ENCODE peak calls at places on chromosomes 16 and 17, in six cellular contexts. D is GM12891, Z is GM12878, T is K562, J is HepG2, P is H1. B is an unnamed sample.

GRCh38 chr17:55272711-55273578 is 8.2 kb downstream of the HLF start:
- DNase-seq in D (no peak), P (no peak), J (no peak), T (no peak), Z (no peak), B (no peak)

GRCh38 chr17:73304971-73305786 is 6.6 kb downstream of the CDC42EP4 start:
- DNase-seq in P (no peak), J (no peak), Z (no peak), T (peak), D (no peak), B (no peak)

GRCh38 chr17:73096866-73097265 is 4.4 kb upstream of the SLC39A11 start:
- DNase-seq in Z (no peak), P (no peak), J (no peak), T (no peak), D (no peak), B (no peak)

GRCh38 chr17:1592751-1593629 is 30.4 kb upstream of the PITPNA start:
- DNase-seq in T (peak), Z (peak), D (no peak), P (no peak), J (peak), B (peak)

GRCh38 chr17:66522591-66523272 is 220.3 kb downstream of the PRKCA start:
- DNase-seq in Z (no peak), P (no peak), T (no peak), D (no peak), J (no peak), B (no peak)

GRCh38 chr16:31428638-31429247 is 583 bp upstream of the COX6A2 start:
- DNase-seq in Z (no peak), P (no peak), J (no peak), T (no peak), D (no peak), B (no peak)

GRCh38 chr17:9023389-9024210 is 2.3 kb downstream of the NTN1 start:
- DNase-seq in Z (no peak), P (no peak), T (no peak), D (no peak), J (no peak), B (no peak)

GRCh38 chr16:72203401-72203800 is 31.4 kb upstream of the PMFBP1 start:
- DNase-seq in J (no peak), T (no peak), Z (peak), D (peak), P (no peak), B (no peak)

GRCh38 chr17:28960256-28961106 is 9.2 kb upstream of the PHF12 start:
- DNase-seq in D (peak), J (no peak), T (no peak), Z (no peak), P (no peak), B (peak)

GRCh38 chr16:3486506-3487215 is 8.6 kb downstream of the C16orf90 start:
- DNase-seq in Z (no peak), P (no peak), D (no peak), T (no peak), J (no peak), B (no peak)

GRCh38 chr17:48998557-48999440 is 1.6 kb downstream of the IGF2BP1 start:
- DNase-seq in J (peak), Z (no peak), D (no peak), P (no peak), T (peak), B (no peak)

GRCh38 chr17:67506966-67507365 is 129.9 kb downstream of the PITPNC1 start:
- DNase-seq in Z (no peak), J (no peak), P (no peak), D (no peak), T (no peak), B (no peak)

GRCh38 chr16:27424772-27425498 is 23.0 kb downstream of the IL21R start:
- DNase-seq in P (no peak), J (no peak), T (no peak), D (no peak), Z (no peak), B (no peak)

GRCh38 chr17:48596735-48597491 is 3.3 kb upstream of the HOXB5 start:
- DNase-seq in T (no peak), Z (no peak), P (no peak), J (no peak), D (no peak), B (no peak)

GRCh38 chr17:4540224-4541040 is 14.8 kb downstream of the MYBBP1A start:
- DNase-seq in J (peak), P (no peak), Z (no peak), T (peak), D (no peak), B (no peak)

GRCh38 chr17:60300011-60300410 is 91.9 kb downstream of the USP32 start:
- DNase-seq in D (no peak), J (no peak), T (no peak), Z (no peak), P (no peak), B (no peak)

GRCh38 chr16:57069635-57070350 is 22.6 kb upstream of the CPNE2 start:
- DNase-seq in P (no peak), D (no peak), Z (no peak), J (no peak), T (no peak), B (no peak)

GRCh38 chr16:55640714-55641327 is 15.0 kb upstream of the SLC6A2 start:
- DNase-seq in J (no peak), Z (no peak), T (no peak), D (no peak), P (no peak), B (no peak)

GRCh38 chr16:3193221-3194212 is 5.5 kb downstream of the OR1F1 start:
- DNase-seq in Z (no peak), T (no peak), J (peak), P (no peak), D (no peak), B (no peak)

GRCh38 chr17:20008242-20009051 is 712 bp upstream of the SPECC1 start:
- DNase-seq in P (no peak), T (peak), Z (no peak), J (no peak), D (peak), B (peak)

GRCh38 chr17:49180303-49180702 is 30.1 kb downstream of the GNGT2 start:
- DNase-seq in P (no peak), D (peak), T (peak), J (peak), Z (peak), B (peak)

GRCh38 chr17:43545383-43545632 is 832 bp downstream of the ETV4 start:
- DNase-seq in D (no peak), Z (no peak), J (no peak), T (no peak), P (no peak), B (peak)

GRCh38 chr17:38868968-38869646 is 751 bp upstream of the LASP1 start:
- DNase-seq in Z (peak), D (no peak), J (peak), P (peak), T (peak), B (no peak)

GRCh38 chr17:77208217-77208808 is 67.5 kb downstream of the SEC14L1 start:
- DNase-seq in J (peak), D (no peak), T (no peak), Z (no peak), P (no peak), B (no peak)

GRCh38 chr17:61002316-61002736 is 324.7 kb downstream of the BCAS3 start:
- DNase-seq in P (no peak), D (no peak), Z (no peak), T (peak), J (peak), B (no peak)

GRCh38 chr17:9821921-9822320 is at the start of gene GSG1L2:
- DNase-seq in Z (no peak), D (no peak), P (no peak), J (no peak), T (no peak), B (no peak)

GRCh38 chr16:68387301-68387700 is 61.0 kb downstream of the SMPD3 start:
- DNase-seq in P (no peak), D (no peak), Z (no peak), T (peak), J (no peak), B (no peak)

GRCh38 chr16:79297297-79297696 is 303.2 kb downstream of the MAF start:
- DNase-seq in Z (no peak), D (no peak), T (no peak), J (no peak), P (no peak), B (no peak)
- TF ChIP-seq POLR2A in Z (no peak), D (no peak), T (no peak), J (no peak), P (no peak), B (no peak)

GRCh38 chr16:66908762-66909559 is 9.7 kb downstream of the CDH16 start:
- DNase-seq in D (peak), P (no peak), T (no peak), J (no peak), Z (no peak), B (no peak)

GRCh38 chr16:66906916-66907836 is 11.5 kb downstream of the CDH16 start:
- DNase-seq in P (no peak), D (no peak), Z (no peak), J (no peak), T (no peak), B (peak)

GRCh38 chr16:66905633-66906539 is 12.8 kb downstream of the CDH16 start:
- DNase-seq in J (peak), P (no peak), D (peak), T (peak), Z (no peak), B (peak)

GRCh38 chr16:66910175-66910940 is 8.3 kb downstream of the CDH16 start:
- DNase-seq in T (no peak), P (no peak), D (no peak), Z (no peak), J (no peak), B (no peak)

DNA sequence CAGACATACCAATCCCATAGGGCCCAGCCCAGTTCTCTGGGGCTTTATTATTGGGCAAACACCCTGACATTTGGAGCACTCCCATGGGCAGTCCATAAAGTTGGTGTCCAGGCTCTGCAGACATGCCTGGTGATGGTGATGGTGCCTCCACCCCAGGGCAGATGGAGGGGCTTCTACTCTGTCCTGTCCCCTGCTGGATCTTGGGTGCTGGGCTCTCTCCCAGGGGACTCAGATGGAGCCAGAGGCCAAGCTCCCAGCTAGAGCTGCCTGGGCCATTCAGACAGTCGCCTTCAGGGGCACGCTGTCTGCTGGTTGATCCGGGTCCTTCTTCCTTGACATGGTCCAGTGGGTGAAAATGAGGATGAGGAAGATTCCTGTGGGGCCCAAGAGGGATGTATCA is 10.6 kb downstream of the CDH16 start:
- DNase-seq in T (no peak), J (no peak), Z (no peak), P (no peak), D (peak), B (peak)
- TF ChIP-seq TAF1 in T (no peak), J (no peak), Z (no peak), P (no peak), D (no peak), B (no peak)

DNA sequence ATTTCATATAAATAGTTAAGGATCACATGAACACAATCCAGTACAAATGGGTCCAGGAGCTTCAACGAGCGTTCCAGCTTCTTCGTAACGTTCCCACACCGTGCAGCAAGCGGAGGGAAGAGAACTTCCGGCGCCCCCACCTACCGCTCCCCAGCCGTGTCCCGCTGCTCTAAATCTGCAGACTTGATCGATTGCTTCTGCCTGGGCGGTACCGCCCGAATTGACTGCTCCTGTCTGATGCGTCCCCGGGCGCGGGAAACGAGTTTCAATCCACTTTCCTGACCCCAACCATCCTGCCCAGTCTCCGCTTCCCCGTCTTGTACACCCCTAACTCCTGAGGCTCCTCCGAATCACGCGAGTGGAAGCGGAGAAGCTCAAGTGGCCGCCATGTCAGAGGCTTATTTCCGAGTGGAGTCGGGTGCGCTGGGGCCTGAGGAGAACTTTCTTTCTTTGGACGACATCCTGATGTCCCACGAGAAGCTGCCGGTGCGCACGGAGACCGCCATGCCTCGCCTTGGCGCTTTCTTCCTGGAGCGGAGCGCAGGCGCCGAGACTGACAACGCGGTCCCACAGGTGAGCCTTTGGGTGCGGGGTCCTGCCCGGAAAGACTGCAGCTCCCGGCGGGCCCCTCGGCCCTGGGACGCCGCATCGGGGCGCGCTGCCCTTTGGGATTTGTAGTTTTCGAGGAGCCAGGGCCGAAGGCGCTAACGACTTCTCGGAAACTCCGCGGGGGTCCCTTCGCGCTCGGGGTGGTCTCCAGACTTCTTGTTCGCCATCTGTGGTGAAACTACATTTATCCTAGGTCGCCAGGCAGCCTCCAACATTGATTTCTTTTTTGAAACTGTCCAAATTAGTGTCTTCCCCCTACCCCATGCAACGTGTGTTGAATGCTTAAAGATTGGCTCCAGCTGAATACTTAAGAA is at the start of gene GINS3:
- DNase-seq in Z (peak), T (peak), P (peak), D (peak), J (peak), B (peak)
- TF ChIP-seq POLR2A in Z (peak), T (peak), P (peak), D (peak), J (no peak), B (peak)

GRCh38 chr17:79991924-79992656 is 43.6 kb downstream of the TBC1D16 start:
- DNase-seq in D (no peak), J (peak), Z (no peak), T (no peak), P (no peak), B (no peak)

GRCh38 chr17:79992657-79993389 is 42.8 kb downstream of the TBC1D16 start:
- DNase-seq in Z (no peak), T (no peak), P (no peak), D (no peak), J (no peak), B (no peak)

GRCh38 chr17:79990051-79990592 is 45.5 kb downstream of the TBC1D16 start:
- DNase-seq in J (peak), Z (no peak), D (no peak), P (no peak), T (no peak), B (no peak)

GRCh38 chr17:79990704-79991103 is 45.0 kb downstream of the TBC1D16 start:
- DNase-seq in P (no peak), J (no peak), T (no peak), D (no peak), Z (no peak), B (no peak)

DNA sequence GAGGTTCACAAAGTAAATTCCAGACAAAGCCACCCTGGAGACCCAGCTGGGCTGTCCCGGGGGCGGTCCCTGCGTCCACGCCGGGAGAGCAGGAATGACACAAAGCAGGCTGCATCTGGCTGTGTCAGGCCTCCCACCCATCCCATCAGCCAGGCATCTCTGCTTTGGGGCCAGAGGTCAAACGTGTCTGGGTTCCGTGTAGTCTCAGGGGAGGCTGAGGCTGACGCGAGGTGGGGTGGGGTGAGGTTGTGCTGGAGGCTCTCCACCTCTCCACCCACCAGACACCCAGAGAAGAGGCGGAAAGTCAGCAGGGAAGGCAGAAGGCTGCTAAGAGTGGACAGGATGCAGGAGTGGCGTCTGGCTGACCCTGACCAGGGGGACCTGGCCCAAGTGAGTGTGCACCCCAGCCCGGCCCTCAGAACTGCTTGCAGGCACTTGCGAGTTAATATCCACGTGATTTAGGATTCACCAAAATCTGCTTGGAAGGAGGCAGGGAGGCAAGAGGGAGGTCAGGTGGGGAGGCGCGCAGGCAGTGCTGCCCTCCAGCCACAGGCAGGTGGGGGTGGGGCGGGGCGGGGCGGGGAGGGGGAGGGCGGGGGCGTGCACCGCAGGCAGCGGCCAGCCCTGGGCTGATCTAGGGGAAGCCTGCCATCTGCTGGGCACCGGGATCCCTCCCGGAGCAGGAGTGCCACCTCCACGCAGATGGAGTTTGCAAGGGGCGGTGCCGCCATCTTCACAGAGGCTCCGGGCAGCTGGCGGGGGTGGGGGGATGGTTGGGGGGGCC is 44.3 kb downstream of the TBC1D16 start:
- DNase-seq in J (peak), P (peak), T (peak), Z (no peak), D (peak), B (peak)
- TF ChIP-seq TAF1 in J (no peak), P (no peak), T (no peak), Z (no peak), D (no peak), B (no peak)

DNA sequence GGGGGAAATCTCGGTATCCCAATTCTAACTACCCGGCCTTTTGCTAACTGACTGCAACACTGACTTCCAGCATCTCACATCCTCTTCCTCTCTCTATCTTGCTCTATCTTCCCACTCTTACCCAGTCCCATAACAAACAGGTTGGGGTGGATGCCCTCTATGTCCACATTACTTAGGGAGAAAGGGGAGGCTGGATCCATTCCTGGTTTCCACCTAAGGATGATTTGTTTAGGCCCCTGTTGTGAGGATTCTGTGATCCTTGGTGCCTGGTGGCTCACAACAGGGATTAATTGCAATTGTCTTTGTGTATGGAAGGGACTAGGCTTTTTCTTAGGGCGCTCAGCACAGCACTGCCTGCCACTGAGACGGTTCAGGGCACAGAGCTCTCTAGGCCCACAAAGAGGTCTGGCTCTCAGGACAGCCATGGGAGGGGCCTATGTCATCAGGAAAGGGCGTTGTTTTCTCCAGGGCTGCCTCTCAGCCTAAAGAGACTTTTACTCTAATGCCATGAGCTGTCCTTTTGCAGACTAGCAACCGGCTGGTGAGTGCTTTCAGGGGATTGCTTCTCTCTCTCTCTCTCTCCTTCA is 612.1 kb upstream of the SALL1 start:
- DNase-seq in P (no peak), Z (no peak), J (no peak), D (no peak), T (no peak), B (no peak)
- TF ChIP-seq POLR2A in P (no peak), Z (no peak), J (no peak), D (no peak), T (no peak), B (no peak)

DNA sequence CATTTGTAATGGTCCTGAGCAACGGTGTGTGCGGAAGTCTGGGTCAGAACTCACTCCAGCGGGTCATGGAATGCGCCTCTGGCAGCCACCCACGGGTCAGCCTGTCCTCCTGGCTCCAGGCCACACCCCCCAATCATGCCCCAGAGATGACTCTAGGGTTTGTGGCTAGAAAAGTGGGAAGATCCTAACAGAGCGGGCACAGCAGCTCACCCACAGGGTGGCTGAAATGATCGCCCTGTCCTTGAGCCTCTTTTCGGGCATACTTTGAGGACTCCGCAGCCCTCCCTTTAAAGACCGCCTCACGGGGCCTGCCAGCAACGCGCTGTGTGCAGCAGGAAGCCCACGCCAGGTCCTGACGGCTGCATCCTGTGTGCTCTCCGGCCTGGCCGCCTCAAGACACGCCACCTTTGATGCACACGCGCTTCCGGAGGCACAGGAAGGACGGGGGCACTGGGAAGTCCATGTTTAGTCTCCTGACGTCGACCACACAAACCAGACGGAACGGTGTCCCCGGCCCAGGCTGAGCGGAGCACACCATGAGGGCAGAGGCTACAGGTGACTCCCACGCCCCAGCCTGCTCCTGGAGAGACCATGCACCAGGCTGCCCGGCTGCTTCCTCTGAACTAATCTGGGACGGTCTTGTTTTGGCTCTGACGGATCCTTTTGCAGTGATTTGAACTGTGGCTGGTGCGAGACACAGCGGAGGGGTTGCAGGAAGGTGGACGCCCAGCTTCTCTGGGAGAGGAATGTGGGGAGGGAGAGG is 92.9 kb downstream of the TBC1D16 start:
- DNase-seq in P (no peak), Z (no peak), D (no peak), J (no peak), T (no peak), B (no peak)
- TF ChIP-seq TAF1 in P (no peak), Z (no peak), D (no peak), J (no peak), T (no peak), B (no peak)